ENCODE peak calls at places on chromosomes 7 and 10, in ten cellular contexts. One of them, this sample, is unnamed.

GRCh38 chr10:23892296-23892695 is 316.6 kb upstream of the KIAA1217 start:
- DNase-seq in fibroblast of lung: peak; percentile 51
- DNase-seq in mesendoderm: no peak
- DNase-seq in H1: no peak
- DNase-seq in Karpas-422: no peak
- DNase-seq in IMR-90: no peak
- DNase-seq in astrocyte: peak; percentile 33
- DNase-seq in neural progenitor cell: no peak
- DNase-seq in MM.1S: no peak
- DNase-seq in K562: no peak
- DNase-seq in this sample: no peak

GRCh38 chr7:94969434-94970084 is 62.2 kb downstream of the PPP1R9A start:
- DNase-seq in fibroblast of lung: no peak
- DNase-seq in mesendoderm: peak; percentile 44
- DNase-seq in H1: peak; percentile 7
- DNase-seq in Karpas-422: no peak
- DNase-seq in IMR-90: no peak
- DNase-seq in astrocyte: no peak
- DNase-seq in neural progenitor cell: peak; percentile 44
- DNase-seq in MM.1S: no peak
- DNase-seq in K562: no peak
- DNase-seq in this sample: no peak

GRCh38 chr10:118500477-118501104 is 94.9 kb downstream of the PRLHR start:
- DNase-seq in fibroblast of lung: no peak
- DNase-seq in mesendoderm: no peak
- DNase-seq in H1: no peak
- DNase-seq in Karpas-422: no peak
- DNase-seq in IMR-90: no peak
- DNase-seq in astrocyte: no peak
- DNase-seq in neural progenitor cell: no peak
- DNase-seq in MM.1S: no peak
- DNase-seq in K562: no peak
- DNase-seq in this sample: no peak

GRCh38 chr10:100345570-100346330 is 1.3 kb upstream of the SCD start:
- DNase-seq in fibroblast of lung: peak; percentile 85
- DNase-seq in mesendoderm: no peak
- DNase-seq in H1: no peak
- DNase-seq in Karpas-422: no peak
- DNase-seq in IMR-90: peak; percentile 74
- DNase-seq in astrocyte: peak; percentile 77
- DNase-seq in neural progenitor cell: peak; percentile 52
- DNase-seq in MM.1S: no peak
- DNase-seq in K562: no peak
- DNase-seq in this sample: peak; percentile 50

GRCh38 chr10:1095498-1095897 is 39.3 kb downstream of the WDR37 start:
- DNase-seq in fibroblast of lung: no peak
- DNase-seq in mesendoderm: no peak
- DNase-seq in H1: no peak
- DNase-seq in Karpas-422: no peak
- DNase-seq in IMR-90: no peak
- DNase-seq in astrocyte: no peak
- DNase-seq in neural progenitor cell: no peak
- DNase-seq in MM.1S: no peak
- DNase-seq in K562: no peak
- DNase-seq in this sample: no peak

GRCh38 chr7:33193308-33193864 is 64.0 kb downstream of the BBS9 start:
- DNase-seq in fibroblast of lung: no peak
- DNase-seq in mesendoderm: peak; percentile 23
- DNase-seq in H1: no peak
- DNase-seq in Karpas-422: no peak
- DNase-seq in IMR-90: no peak
- DNase-seq in astrocyte: no peak
- DNase-seq in neural progenitor cell: no peak
- DNase-seq in MM.1S: no peak
- DNase-seq in K562: no peak
- DNase-seq in this sample: peak; percentile 22

GRCh38 chr10:17747883-17748550 is 4.0 kb upstream of the TMEM236 start:
- DNase-seq in fibroblast of lung: peak; percentile 14
- DNase-seq in mesendoderm: no peak
- DNase-seq in H1: no peak
- DNase-seq in Karpas-422: no peak
- DNase-seq in IMR-90: peak; percentile 15
- DNase-seq in astrocyte: no peak
- DNase-seq in neural progenitor cell: no peak
- DNase-seq in MM.1S: no peak
- DNase-seq in K562: no peak
- DNase-seq in this sample: no peak

GRCh38 chr7:113414636-113415035 is 296.3 kb upstream of the SMIM30 start:
- DNase-seq in fibroblast of lung: no peak
- DNase-seq in mesendoderm: no peak
- DNase-seq in H1: no peak
- DNase-seq in Karpas-422: no peak
- DNase-seq in IMR-90: no peak
- DNase-seq in astrocyte: no peak
- DNase-seq in neural progenitor cell: no peak
- DNase-seq in MM.1S: no peak
- DNase-seq in K562: no peak
- DNase-seq in this sample: no peak

GRCh38 chr7:131620673-131621609 is 64.5 kb upstream of the PODXL start:
- DNase-seq in fibroblast of lung: peak; percentile 70
- DNase-seq in mesendoderm: peak; percentile 90
- DNase-seq in H1: no peak
- DNase-seq in Karpas-422: no peak
- DNase-seq in IMR-90: peak; percentile 72
- DNase-seq in astrocyte: peak; percentile 63
- DNase-seq in neural progenitor cell: peak; percentile 45
- DNase-seq in MM.1S: no peak
- DNase-seq in K562: no peak
- DNase-seq in this sample: no peak

GRCh38 chr7:36658603-36659516 is 65.4 kb downstream of the AOAH start:
- DNase-seq in fibroblast of lung: peak; percentile 95
- DNase-seq in mesendoderm: peak; percentile 88
- DNase-seq in H1: no peak
- DNase-seq in Karpas-422: no peak
- DNase-seq in IMR-90: peak; percentile 94
- DNase-seq in astrocyte: peak; percentile 94
- DNase-seq in neural progenitor cell: peak; percentile 93
- DNase-seq in MM.1S: no peak
- DNase-seq in K562: no peak
- DNase-seq in this sample: no peak

GRCh38 chr10:4183761-4184261 is 398.8 kb upstream of the KLF6 start:
- DNase-seq in fibroblast of lung: peak; percentile 28
- DNase-seq in mesendoderm: no peak
- DNase-seq in H1: no peak
- DNase-seq in Karpas-422: no peak
- DNase-seq in IMR-90: peak; percentile 54
- DNase-seq in astrocyte: peak; percentile 19
- DNase-seq in neural progenitor cell: no peak
- DNase-seq in MM.1S: no peak
- DNase-seq in K562: no peak
- DNase-seq in this sample: no peak

GRCh38 chr7:74684473-74684872 is 27.0 kb downstream of the GTF2I start:
- DNase-seq in fibroblast of lung: no peak
- DNase-seq in mesendoderm: no peak
- DNase-seq in H1: no peak
- DNase-seq in Karpas-422: no peak
- DNase-seq in IMR-90: no peak
- DNase-seq in astrocyte: no peak
- DNase-seq in neural progenitor cell: no peak
- DNase-seq in MM.1S: no peak
- DNase-seq in K562: no peak
- DNase-seq in this sample: no peak

GRCh38 chr10:69750726-69751125 is 51.0 kb upstream of the COL13A1 start:
- DNase-seq in fibroblast of lung: no peak
- DNase-seq in mesendoderm: no peak
- DNase-seq in H1: no peak
- DNase-seq in Karpas-422: no peak
- DNase-seq in IMR-90: no peak
- DNase-seq in astrocyte: no peak
- DNase-seq in neural progenitor cell: no peak
- DNase-seq in MM.1S: no peak
- DNase-seq in K562: no peak
- DNase-seq in this sample: no peak

DNA sequence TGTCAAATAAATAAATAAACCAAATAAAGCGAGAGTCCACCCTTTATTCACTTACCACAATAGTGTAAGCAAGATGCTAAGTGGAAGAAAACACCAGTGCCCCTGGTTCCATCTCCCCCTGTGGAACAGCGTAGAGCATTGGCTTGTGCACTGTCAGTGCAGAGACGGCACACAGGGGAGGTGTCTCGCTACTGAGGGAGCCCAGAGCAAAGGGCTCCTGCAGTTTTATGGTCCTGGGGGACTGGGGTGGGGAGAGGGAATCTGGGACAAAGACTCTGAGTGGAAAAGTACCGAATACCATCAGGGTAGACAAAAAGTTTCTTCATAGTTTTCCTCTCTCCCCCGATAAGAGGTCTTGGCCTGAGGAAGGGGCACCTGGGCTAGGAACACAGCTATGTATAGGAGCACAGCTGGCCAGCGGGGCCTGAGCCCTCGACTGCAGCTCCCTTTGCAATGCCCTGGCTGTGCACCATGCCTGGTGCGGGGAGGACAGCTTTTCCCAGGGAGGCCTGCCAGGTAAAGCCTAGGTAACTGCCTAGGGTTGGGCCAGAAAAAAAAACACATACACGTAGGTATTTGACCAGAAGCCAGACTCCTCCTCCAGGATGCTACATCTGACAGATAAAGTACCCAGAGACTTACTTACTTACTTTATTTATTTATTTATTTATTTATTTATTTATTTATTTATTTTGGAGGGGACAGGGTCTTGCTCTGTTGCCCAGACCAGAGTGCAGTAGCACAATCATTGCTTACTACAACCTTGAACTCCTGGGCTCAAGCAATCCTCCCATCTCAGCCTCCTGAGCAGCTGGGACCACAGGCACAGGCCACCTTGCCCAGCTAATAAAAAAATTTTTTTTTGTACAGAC is 88.8 kb upstream of the KIF5B start:
- DNase-seq in fibroblast of lung: no peak
- DNase-seq in mesendoderm: no peak
- DNase-seq in H1: no peak
- DNase-seq in Karpas-422: no peak
- DNase-seq in IMR-90: no peak
- DNase-seq in astrocyte: no peak
- DNase-seq in neural progenitor cell: no peak
- DNase-seq in MM.1S: no peak
- DNase-seq in K562: no peak
- DNase-seq in this sample: no peak
- H3K4me3 ChIP-seq in fibroblast of lung: no peak overlapping the region
- H3K4me3 ChIP-seq in mesendoderm: no peak overlapping the region
- H3K4me3 ChIP-seq in H1: no peak overlapping the region
- H3K4me3 ChIP-seq in Karpas-422: no peak overlapping the region
- H3K4me3 ChIP-seq in IMR-90: no peak overlapping the region
- H3K4me3 ChIP-seq in astrocyte: no peak overlapping the region
- H3K4me3 ChIP-seq in neural progenitor cell: no peak overlapping the region
- H3K4me3 ChIP-seq in MM.1S: no peak overlapping the region
- H3K4me3 ChIP-seq in K562: no peak overlapping the region
- H3K4me3 ChIP-seq in this sample: no peak overlapping the region

DNA sequence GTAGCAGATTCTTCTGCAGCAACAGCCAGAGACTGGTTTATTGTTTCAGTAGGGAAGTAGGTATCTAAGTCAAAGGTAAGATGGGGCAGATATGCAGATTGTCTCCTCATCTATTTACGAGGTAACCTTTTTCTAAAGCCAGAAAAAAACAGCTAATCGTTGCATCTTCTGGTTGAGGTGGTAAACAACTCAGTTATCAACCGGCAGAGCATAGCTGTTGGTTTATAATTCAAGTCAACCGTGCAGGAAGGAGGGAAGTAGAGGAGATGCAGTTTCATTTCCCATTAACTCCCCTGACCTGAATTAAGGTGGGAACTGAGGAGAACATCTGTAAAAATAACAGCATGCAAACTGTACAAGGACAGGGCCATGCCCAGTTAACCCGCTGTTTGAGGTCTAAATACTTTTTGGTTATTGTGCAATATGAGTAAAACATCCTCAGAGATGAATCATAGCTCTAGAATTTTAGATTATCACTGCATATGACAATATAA is 156.5 kb upstream of the ITGB1 start:
- DNase-seq in fibroblast of lung: peak; percentile 73
- DNase-seq in mesendoderm: no peak
- DNase-seq in H1: no peak
- DNase-seq in Karpas-422: peak; percentile 74
- DNase-seq in IMR-90: peak; percentile 67
- DNase-seq in astrocyte: peak; percentile 70
- DNase-seq in neural progenitor cell: no peak
- DNase-seq in MM.1S: no peak
- DNase-seq in K562: no peak
- DNase-seq in this sample: peak; percentile 84
- H3K4me2 ChIP-seq in fibroblast of lung: no peak overlapping the region
- H3K4me2 ChIP-seq in mesendoderm: no peak overlapping the region
- H3K4me2 ChIP-seq in H1: no peak overlapping the region
- H3K4me2 ChIP-seq in Karpas-422: peak overlapping the region; percentile 62
- H3K4me2 ChIP-seq in IMR-90: peak overlapping the region; percentile 79
- H3K4me2 ChIP-seq in astrocyte: peak overlapping the region; percentile 47
- H3K4me2 ChIP-seq in neural progenitor cell: no peak overlapping the region
- H3K4me2 ChIP-seq in MM.1S: no peak overlapping the region
- H3K4me2 ChIP-seq in K562: no peak overlapping the region
- H3K4me2 ChIP-seq in this sample: peak overlapping the region; percentile 60

DNA sequence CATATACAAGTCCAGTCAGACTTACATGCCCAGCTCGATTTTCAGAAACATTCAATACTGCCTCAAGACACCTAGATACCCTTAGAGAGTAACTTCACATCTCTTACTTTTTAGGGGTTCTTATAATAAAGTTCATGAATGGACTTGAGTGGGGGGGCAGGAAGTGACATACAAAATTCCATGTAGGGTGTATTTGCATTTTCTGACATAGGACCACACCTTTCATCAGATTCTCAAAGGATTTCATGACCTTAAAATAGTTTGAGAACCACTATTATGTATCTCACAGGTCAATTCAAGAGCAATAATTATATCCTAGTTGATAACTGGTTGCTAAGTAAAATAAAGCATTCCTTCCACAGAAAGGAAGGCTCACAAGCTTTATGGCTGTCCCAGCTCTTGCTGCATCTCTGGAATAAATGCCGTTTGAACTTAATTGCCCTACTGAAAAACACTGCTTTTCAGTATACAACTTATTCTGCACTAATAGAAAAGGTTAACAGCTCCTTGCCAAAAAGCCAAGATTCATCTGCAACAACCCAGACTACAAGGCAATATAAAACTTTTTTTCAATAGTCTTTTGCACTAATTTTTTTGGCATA is 2.3 kb downstream of the P4HA1 start:
- DNase-seq in fibroblast of lung: peak; percentile 45
- DNase-seq in mesendoderm: no peak
- DNase-seq in H1: no peak
- DNase-seq in Karpas-422: peak; percentile 61
- DNase-seq in IMR-90: peak; percentile 19
- DNase-seq in astrocyte: no peak
- DNase-seq in neural progenitor cell: no peak
- DNase-seq in MM.1S: no peak
- DNase-seq in K562: peak; percentile 35
- DNase-seq in this sample: peak; percentile 21
- H3K4me3 ChIP-seq in fibroblast of lung: peak overlapping the region; percentile 94
- H3K4me3 ChIP-seq in mesendoderm: no peak overlapping the region
- H3K4me3 ChIP-seq in H1: peak overlapping the region; percentile 67
- H3K4me3 ChIP-seq in Karpas-422: peak overlapping the region; percentile 81
- H3K4me3 ChIP-seq in IMR-90: peak overlapping the region; percentile 71
- H3K4me3 ChIP-seq in astrocyte: peak overlapping the region; percentile 94
- H3K4me3 ChIP-seq in neural progenitor cell: peak overlapping the region; percentile 75
- H3K4me3 ChIP-seq in MM.1S: peak overlapping the region; percentile 97
- H3K4me3 ChIP-seq in K562: peak overlapping the region; percentile 74
- H3K4me3 ChIP-seq in this sample: peak overlapping the region; percentile 87

GRCh38 chr7:105577251-105577650 is 4.0 kb downstream of the EFCAB10 start:
- DNase-seq in fibroblast of lung: no peak
- DNase-seq in mesendoderm: no peak
- DNase-seq in H1: no peak
- DNase-seq in Karpas-422: no peak
- DNase-seq in IMR-90: no peak
- DNase-seq in astrocyte: no peak
- DNase-seq in neural progenitor cell: no peak
- DNase-seq in MM.1S: no peak
- DNase-seq in K562: no peak
- DNase-seq in this sample: no peak
- H3K4me2 ChIP-seq in fibroblast of lung: no peak overlapping the region
- H3K4me2 ChIP-seq in mesendoderm: no peak overlapping the region
- H3K4me2 ChIP-seq in H1: no peak overlapping the region
- H3K4me2 ChIP-seq in Karpas-422: no peak overlapping the region
- H3K4me2 ChIP-seq in IMR-90: no peak overlapping the region
- H3K4me2 ChIP-seq in astrocyte: no peak overlapping the region
- H3K4me2 ChIP-seq in neural progenitor cell: no peak overlapping the region
- H3K4me2 ChIP-seq in MM.1S: no peak overlapping the region
- H3K4me2 ChIP-seq in K562: no peak overlapping the region
- H3K4me2 ChIP-seq in this sample: no peak overlapping the region

This sample was measured in OCI-LY7.